ENCODE peak calls at places on chromosome X, in four cellular contexts. G is NAMALWA, I is HEK293T, R is ELR. L is an unnamed sample.

GRCh38 chrX:69232945-69233344 is 67.7 kb upstream of the PJA1 start:
- DNase-seq in G (no peak), I (no peak), R (no peak), L (no peak)

GRCh38 chrX:109840585-109840984 is 107.5 kb upstream of the ACSL4 start:
- DNase-seq in R (peak; percentile 94), I (no peak), G (no peak), L (peak; percentile 91)

GRCh38 chrX:68440940-68441339 is 7.6 kb upstream of the OPHN1 start:
- DNase-seq in I (peak; percentile 43), R (peak; percentile 50), G (no peak), L (no peak)

GRCh38 chrX:50801135-50801534 is 12.9 kb downstream of the SHROOM4 start:
- DNase-seq in G (no peak), I (no peak), R (no peak), L (no peak)

GRCh38 chrX:150848914-150849365 is 49.5 kb downstream of the CD99L2 start:
- DNase-seq in R (no peak), G (no peak), I (no peak), L (peak; percentile 86)

GRCh38 chrX:1884446-1884845 is 269.6 kb downstream of the ASMT start:
- DNase-seq in I (no peak), G (no peak), R (no peak), L (no peak)

GRCh38 chrX:115372026-115372610 is 82.6 kb downstream of the LUZP4 start:
- DNase-seq in R (peak; percentile 73), I (peak; percentile 23), G (no peak), L (no peak)

GRCh38 chrX:104445591-104445990 is 120.4 kb upstream of the IL1RAPL2 start:
- DNase-seq in G (no peak), R (no peak), I (no peak), L (no peak)

GRCh38 chrX:24235084-24235710 is 78.7 kb downstream of the SUPT20HL2 start:
- DNase-seq in R (no peak), G (no peak), I (no peak), L (no peak)

GRCh38 chrX:78574306-78574705 is 84.8 kb downstream of the RTL3 start:
- DNase-seq in I (no peak), G (no peak), R (no peak), L (no peak)

GRCh38 chrX:118780915-118781314 is 42.7 kb upstream of the ZCCHC12 start:
- DNase-seq in G (no peak), R (no peak), I (no peak), L (no peak)

GRCh38 chrX:152892999-152893605 is 4.8 kb upstream of the ZNF185 start:
- DNase-seq in R (no peak), I (no peak), G (no peak), L (no peak)

GRCh38 chrX:43973249-43973672 is at the start of gene NDP:
- DNase-seq in G (no peak), I (no peak), R (peak; percentile 29), L (no peak)

GRCh38 chrX:77114501-77114900 is 332.7 kb upstream of the FGF16 start:
- DNase-seq in I (no peak), R (no peak), G (no peak), L (no peak)

GRCh38 chrX:434946-435345 is 48.2 kb upstream of the PPP2R3B start:
- DNase-seq in R (no peak), G (no peak), I (no peak), L (no peak)

GRCh38 chrX:30880058-30880457 is 9.0 kb downstream of the TAB3 start:
- DNase-seq in I (no peak), G (no peak), R (no peak), L (no peak)

GRCh38 chrX:830532-830931 is 199.9 kb downstream of the SHOX start:
- DNase-seq in R (no peak), I (no peak), G (no peak), L (no peak)

GRCh38 chrX:47815901-47816845 is 20.5 kb upstream of the ZNF81 start:
- DNase-seq in R (no peak), G (no peak), I (no peak), L (no peak)

GRCh38 chrX:13716905-13717304 is 17.5 kb downstream of the TRAPPC2 start:
- DNase-seq in R (no peak), G (no peak), I (no peak), L (no peak)

GRCh38 chrX:97616883-97617510 is 733.3 kb downstream of the RPA4 start:
- DNase-seq in R (peak; percentile 72), G (no peak), I (no peak), L (peak; percentile 40)

GRCh38 chrX:51459125-51459524 is 37.3 kb downstream of the NUDT11 start:
- DNase-seq in I (peak; percentile 7), G (peak; percentile 58), R (peak; percentile 47), L (peak; percentile 39)

GRCh38 chrX:53188763-53189162 is 36.2 kb downstream of the KDM5C start:
- DNase-seq in I (no peak), R (peak; percentile 33), G (no peak), L (no peak)

GRCh38 chrX:39953879-39954278 is 143.9 kb downstream of the BCOR start:
- DNase-seq in I (peak; percentile 41), G (no peak), R (peak; percentile 60), L (no peak)

GRCh38 chrX:45143455-45143854 is 57.2 kb downstream of the DIPK2B start:
- DNase-seq in G (no peak), I (no peak), R (no peak), L (no peak)

GRCh38 chrX:131874300-131874699 is 148.8 kb upstream of the STK26 start:
- DNase-seq in R (no peak), G (no peak), I (no peak), L (no peak)

GRCh38 chrX:135477576-135477975 is 42.9 kb upstream of the INTS6L start:
- DNase-seq in R (peak; percentile 52), I (peak; percentile 64), G (peak; percentile 42), L (peak; percentile 66)

GRCh38 chrX:2457289-2458133 is 43.3 kb downstream of the DHRSX start:
- DNase-seq in I (peak; percentile 42), G (no peak), R (no peak), L (peak; percentile 19)

GRCh38 chrX:120753413-120754251 is 122.0 kb downstream of the CT47B1 start:
- DNase-seq in G (peak; percentile 59), I (no peak), R (no peak), L (no peak)

GRCh38 chrX:275476-275966 is 5.7 kb upstream of the PLCXD1 start:
- DNase-seq in R (no peak), G (no peak), I (no peak), L (no peak)

GRCh38 chrX:141760761-141761160 is 62.2 kb upstream of the SPANXD start:
- DNase-seq in I (no peak), G (no peak), R (peak; percentile 66), L (no peak)

GRCh38 chrX:9310596-9310995 is 154.3 kb upstream of the TBL1X start:
- DNase-seq in I (no peak), G (no peak), R (peak; percentile 79), L (no peak)

GRCh38 chrX:70301716-70302115 is 11.8 kb downstream of the KIF4A start:
- DNase-seq in I (no peak), G (no peak), R (no peak), L (no peak)